ENCODE peak calls at places on chromosomes 3 and 15, in four cellular contexts. Z is left lung, M is HL-60, I is heart right ventricle. O is an unnamed sample.
A peak's percentile ranks its signal among the peaks of the same experiment; 100 is the strongest.

GRCh38 chr3:27728195-27729087 is 6.3 kb upstream of the EOMES start:
- DNase-seq in Z (peak; percentile 72), M (no peak), I (no peak), O (no peak)

GRCh38 chr15:49452595-49452994 is 29.6 kb downstream of the FGF7 start:
- DNase-seq in Z (no peak), M (no peak), I (no peak), O (no peak)

GRCh38 chr3:42229942-42230688 is 35.9 kb downstream of the CCK start:
- DNase-seq in I (no peak), M (peak; percentile 9), Z (no peak), O (no peak)

GRCh38 chr3:173891272-173892100 is 493.9 kb downstream of the NLGN1 start:
- DNase-seq in Z (no peak), M (peak; percentile 34), I (no peak), O (no peak)

GRCh38 chr3:25452185-25452584 is 24.1 kb downstream of the RARB start:
- DNase-seq in I (no peak), Z (no peak), M (no peak), O (no peak)

GRCh38 chr15:79283252-79284048 is 928 bp downstream of the ANKRD34C start:
- DNase-seq in M (peak; percentile 4), Z (peak; percentile 83), I (peak; percentile 49), O (peak; percentile 77)

GRCh38 chr3:157384526-157384925 is 52.1 kb upstream of the PTX3 start:
- DNase-seq in I (no peak), M (no peak), Z (no peak), O (no peak)

GRCh38 chr3:152019516-152019915 is 146.1 kb downstream of the SUCNR1 start:
- DNase-seq in M (no peak), I (no peak), Z (no peak), O (no peak)

GRCh38 chr15:80982205-80982604 is 7.4 kb downstream of the MESD start:
- DNase-seq in I (no peak), Z (no peak), M (peak; percentile 31), O (no peak)

DNA sequence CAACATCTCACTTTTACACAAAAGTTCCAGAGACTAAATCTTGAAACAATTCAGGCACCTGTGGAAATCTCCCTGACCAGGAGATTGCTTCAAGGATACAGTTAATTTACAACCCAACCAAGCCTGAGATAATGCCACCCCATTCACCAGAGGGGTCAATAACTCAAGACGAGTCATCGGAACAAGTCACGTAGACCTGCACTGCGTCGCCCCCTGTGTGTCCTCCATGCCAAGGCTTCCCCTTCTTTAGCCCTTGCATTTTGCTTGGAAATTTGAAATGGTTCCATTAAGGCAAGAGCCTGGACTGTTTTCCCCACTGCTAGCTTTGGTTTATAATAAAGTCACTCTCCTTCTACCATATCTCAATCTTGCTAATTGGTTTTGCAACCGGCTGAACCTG is 129.0 kb upstream of the NEO1 start:
- DNase-seq in M (no peak), Z (no peak), I (no peak), O (no peak)
- TF ChIP-seq CTCF in M (no peak), Z (no peak), I (no peak), O (no peak)

GRCh38 chr3:132161608-132162007 is 126.8 kb upstream of the CPNE4 start:
- DNase-seq in Z (no peak), I (no peak), M (no peak), O (no peak)
- TF ChIP-seq CTCF in Z (no peak), I (no peak), M (no peak), O (no peak)

DNA sequence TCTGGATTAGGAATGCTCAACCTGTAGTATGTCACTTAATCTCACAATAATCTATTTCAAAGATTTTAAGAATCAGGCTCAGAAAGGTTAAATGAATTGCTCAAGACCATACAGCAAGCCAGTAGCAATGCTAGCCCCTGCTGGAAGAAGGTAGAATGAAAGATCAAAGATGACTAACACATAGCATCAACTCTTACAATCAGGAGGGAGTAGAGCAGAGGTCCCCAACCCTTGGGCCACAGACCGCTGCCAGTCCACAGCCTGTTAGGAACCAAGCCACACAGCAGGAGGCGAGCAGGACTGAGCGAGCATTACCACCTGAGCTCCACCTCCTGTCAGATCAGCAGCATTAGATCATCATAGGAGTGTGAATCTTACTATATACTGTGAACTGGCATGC is 15.5 kb upstream of the GATM start:
- DNase-seq in Z (no peak), I (no peak), M (no peak), O (no peak)
- TF ChIP-seq CTCF in Z (no peak), I (peak; percentile 7), M (no peak), O (peak; percentile 27)

GRCh38 chr3:40566699-40567098 is 41.9 kb downstream of the ZNF621 start:
- DNase-seq in Z (no peak), I (no peak), M (no peak), O (no peak)
- TF ChIP-seq CTCF in Z (no peak), I (no peak), M (no peak), O (no peak)

DNA sequence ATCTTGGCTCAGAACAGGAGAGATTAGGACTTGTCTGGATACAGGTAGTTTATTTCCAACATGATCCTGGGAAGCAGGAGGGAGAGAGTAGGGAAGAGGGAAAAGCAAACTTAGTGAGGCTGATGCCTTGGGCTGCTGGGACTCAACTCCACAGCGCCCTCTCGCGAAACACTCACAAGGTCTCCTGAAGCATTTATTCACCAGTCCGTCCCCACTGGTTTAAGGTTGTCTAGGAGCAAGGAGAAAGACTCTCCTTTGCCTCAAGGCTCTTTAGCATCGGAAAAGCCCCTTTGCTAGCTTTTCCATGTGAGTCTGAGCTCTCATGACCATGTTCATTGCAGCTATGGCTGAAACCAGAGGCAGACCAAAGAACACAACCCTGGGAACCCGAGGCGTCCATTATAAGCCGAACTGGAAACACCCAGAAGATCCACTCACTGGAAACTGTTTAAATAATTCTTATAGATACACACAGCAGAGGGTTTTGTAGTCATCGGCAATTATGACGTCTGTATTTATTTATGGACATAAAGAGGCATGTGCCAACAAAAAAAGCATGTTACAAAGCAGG is 244.5 kb downstream of the CD47 start:
- DNase-seq in Z (no peak), I (peak; percentile 70), M (peak; percentile 26), O (no peak)
- TF ChIP-seq CTCF in Z (peak; percentile 64), I (peak; percentile 68), M (peak; percentile 54), O (peak; percentile 81)

DNA sequence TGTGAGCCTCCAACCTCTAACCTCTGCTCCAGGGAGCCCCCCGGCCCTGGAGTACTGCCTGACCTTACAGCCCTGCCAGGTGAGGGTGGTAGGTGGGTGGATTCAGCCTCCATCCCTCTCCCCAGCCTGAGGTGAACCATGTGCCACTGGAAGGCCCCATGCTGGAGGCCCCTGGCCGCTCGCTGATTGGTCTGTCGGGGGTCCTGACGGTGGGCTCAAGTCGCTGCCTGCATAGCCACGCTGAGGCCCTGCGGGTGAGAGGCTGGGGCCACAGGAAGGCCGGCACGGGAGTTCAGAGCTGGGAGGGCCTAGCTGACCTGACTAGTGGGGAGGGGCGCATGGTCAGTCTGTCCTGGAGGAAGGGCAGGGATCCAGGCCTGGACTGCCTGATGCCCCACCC is 19.1 kb downstream of the NT5DC2 start:
- DNase-seq in M (no peak), Z (no peak), I (no peak), O (no peak)
- TF ChIP-seq CTCF in M (no peak), Z (no peak), I (no peak), O (no peak)